ENCODE peak calls at places on chromosomes 3 and 15, in seven cellular contexts. V is IMR-90, Q is mesenchymal stem cell, S is H9, O is mesendoderm, J is trophoblast cell, W is H1. H is an unnamed sample.

GRCh38 chr15:94322141-94322540 is 90.8 kb downstream of the MCTP2 start:
- DNase-seq in V (peak; percentile 25), Q (peak; percentile 44), S (no peak), O (no peak), J (no peak), W (no peak), H (no peak)

GRCh38 chr3:128413003-128413370 is 53.7 kb downstream of the DNAJB8 start:
- DNase-seq in V (no peak), Q (no peak), S (peak; percentile 63), O (no peak), J (no peak), W (no peak), H (no peak)

GRCh38 chr3:100978036-100978659 is 15.1 kb downstream of the ABI3BP start:
- DNase-seq in V (no peak), Q (no peak), S (no peak), O (no peak), J (no peak), W (no peak), H (no peak)

GRCh38 chr15:99249270-99249817 is at the start of gene TTC23:
- DNase-seq in V (peak; percentile 89), Q (peak; percentile 93), S (peak; percentile 37), O (peak; percentile 92), J (peak; percentile 27), W (peak; percentile 48), H (peak; percentile 33)

GRCh38 chr15:88748081-88748480 is 55.2 kb upstream of the ACAN start:
- DNase-seq in V (no peak), Q (no peak), S (no peak), O (no peak), J (no peak), W (no peak), H (no peak)

GRCh38 chr3:183148056-183148455 is 14.5 kb downstream of the LAMP3 start:
- DNase-seq in V (peak; percentile 66), Q (peak; percentile 51), S (no peak), O (no peak), J (no peak), W (no peak), H (no peak)

GRCh38 chr15:23035964-23036566 is 3.3 kb downstream of the TUBGCP5 start:
- DNase-seq in V (peak; percentile 46), Q (peak; percentile 68), S (peak; percentile 75), O (peak; percentile 88), J (peak; percentile 66), W (peak; percentile 86), H (peak; percentile 62)

GRCh38 chr15:90889313-90889730 is 5.0 kb downstream of the FES start:
- DNase-seq in V (no peak), Q (no peak), S (no peak), O (no peak), J (peak; percentile 45), W (no peak), H (no peak)

GRCh38 chr3:139564290-139564861 is 24.8 kb upstream of the RBP1 start:
- DNase-seq in V (no peak), Q (no peak), S (peak; percentile 55), O (peak; percentile 57), J (no peak), W (no peak), H (no peak)

GRCh38 chr3:151918253-151919029 is 45.0 kb downstream of the SUCNR1 start:
- DNase-seq in V (peak; percentile 75), Q (peak; percentile 71), S (no peak), O (peak; percentile 54), J (no peak), W (no peak), H (no peak)

GRCh38 chr3:123031051-123031450 is 3.5 kb upstream of the SEMA5B start:
- DNase-seq in V (no peak), Q (no peak), S (no peak), O (peak; percentile 85), J (no peak), W (no peak), H (no peak)

GRCh38 chr3:54621181-54621580 is 306.7 kb downstream of the LRTM1 start:
- DNase-seq in V (no peak), Q (no peak), S (no peak), O (no peak), J (no peak), W (no peak), H (no peak)

GRCh38 chr3:150756491-150757059 is 6.4 kb downstream of the SIAH2 start:
- DNase-seq in V (no peak), Q (no peak), S (no peak), O (no peak), J (no peak), W (no peak), H (no peak)

GRCh38 chr3:177571271-177571972 is 374.1 kb upstream of the TBL1XR1 start:
- DNase-seq in V (no peak), Q (no peak), S (no peak), O (no peak), J (no peak), W (no peak), H (no peak)

GRCh38 chr15:39731266-39731665 is 51.4 kb downstream of the FSIP1 start:
- DNase-seq in V (no peak), Q (no peak), S (no peak), O (no peak), J (no peak), W (no peak), H (no peak)

GRCh38 chr15:76073554-76073953 is 13.8 kb downstream of the TMEM266 start:
- DNase-seq in V (no peak), Q (no peak), S (no peak), O (no peak), J (peak; percentile 66), W (no peak), H (no peak)

GRCh38 chr3:39501982-39502837 is 34.7 kb downstream of the MOBP start:
- DNase-seq in V (no peak), Q (no peak), S (no peak), O (no peak), J (no peak), W (no peak), H (no peak)

GRCh38 chr3:188390347-188390718 is 236.4 kb downstream of the LPP start:
- DNase-seq in V (no peak), Q (no peak), S (no peak), O (no peak), J (no peak), W (no peak), H (no peak)

GRCh38 chr3:188390775-188391443 is 237.0 kb downstream of the LPP start:
- DNase-seq in V (no peak), Q (no peak), S (no peak), O (peak; percentile 21), J (no peak), W (no peak), H (peak; percentile 29)

GRCh38 chr3:188391597-188391996 is 237.6 kb downstream of the LPP start:
- DNase-seq in V (no peak), Q (no peak), S (no peak), O (no peak), J (no peak), W (no peak), H (no peak)

GRCh38 chr3:188387921-188388320 is 234.0 kb downstream of the LPP start:
- DNase-seq in V (no peak), Q (no peak), S (no peak), O (no peak), J (no peak), W (no peak), H (no peak)

DNA sequence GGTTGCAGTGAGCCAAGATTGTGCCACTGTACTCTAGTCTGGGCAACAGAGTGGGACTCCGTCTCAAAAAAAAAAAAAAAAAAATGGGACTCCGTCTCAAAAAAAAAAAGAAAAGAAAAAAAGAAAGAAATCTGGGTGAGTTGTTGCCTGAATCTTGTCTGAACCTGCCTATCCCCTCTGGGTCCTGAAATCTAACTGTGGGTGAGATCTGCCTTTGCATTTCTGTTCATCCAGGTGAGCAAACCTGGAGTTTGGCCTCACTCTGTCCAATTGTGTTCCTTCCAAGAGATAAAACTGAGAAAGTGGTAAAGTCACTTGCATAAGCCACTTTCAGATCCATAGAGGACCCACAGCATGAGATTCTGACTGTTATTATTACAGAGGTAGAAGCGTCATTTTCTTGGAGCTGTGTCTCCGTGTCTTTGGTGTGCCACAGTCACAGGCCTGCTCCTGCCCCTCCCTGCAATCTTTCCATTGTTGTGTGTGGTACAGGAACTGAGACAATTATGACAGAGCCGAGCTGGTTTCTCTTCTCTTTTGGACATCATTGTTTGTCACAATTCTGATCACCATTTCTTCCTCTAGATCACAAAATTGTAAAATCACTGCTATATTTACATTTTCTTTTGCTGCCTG is 235.9 kb downstream of the LPP start:
- DNase-seq in V (no peak), Q (no peak), S (no peak), O (no peak), J (peak; percentile 6), W (no peak), H (no peak)
- H3K27ac ChIP-seq in V (no peak overlapping the region), Q (no peak overlapping the region), S (no peak overlapping the region), O (no peak overlapping the region), J (no peak overlapping the region), W (no peak overlapping the region), H (no peak overlapping the region)

GRCh38 chr3:126546013-126546412 is 12.7 kb downstream of the C3orf22 start:
- DNase-seq in V (no peak), Q (no peak), S (no peak), O (no peak), J (no peak), W (no peak), H (no peak)

GRCh38 chr3:126543457-126544090 is 15.2 kb downstream of the C3orf22 start:
- DNase-seq in V (no peak), Q (no peak), S (no peak), O (no peak), J (no peak), W (no peak), H (no peak)

GRCh38 chr3:126544596-126545281 is 14.0 kb downstream of the C3orf22 start:
- DNase-seq in V (no peak), Q (no peak), S (peak; percentile 14), O (no peak), J (no peak), W (no peak), H (no peak)

GRCh38 chr3:126546549-126547239 is 12.0 kb downstream of the C3orf22 start:
- DNase-seq in V (no peak), Q (no peak), S (peak; percentile 14), O (no peak), J (no peak), W (peak; percentile 37), H (no peak)

DNA sequence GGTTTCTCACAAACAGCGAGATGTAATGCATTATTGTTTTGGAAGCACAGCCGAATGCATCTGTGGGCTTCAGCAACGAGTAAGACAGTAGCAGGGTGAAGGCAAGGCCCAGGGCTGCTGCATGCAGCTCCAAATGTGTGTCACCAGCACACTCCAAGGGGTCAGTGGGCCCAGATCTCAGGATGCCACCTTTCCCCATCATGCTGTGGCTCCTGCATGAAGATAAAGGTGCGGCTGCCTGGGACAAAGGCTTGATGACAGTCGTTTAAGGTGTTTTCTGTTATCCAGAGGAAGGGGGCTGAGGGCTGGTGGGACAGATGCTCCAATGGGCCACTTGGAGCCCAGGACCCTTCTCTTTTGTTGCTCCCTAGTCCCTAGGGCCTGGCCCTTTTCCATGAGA is 13.2 kb downstream of the C3orf22 start:
- DNase-seq in V (no peak), Q (no peak), S (peak; percentile 17), O (no peak), J (no peak), W (no peak), H (no peak)
- H2AK5ac ChIP-seq in V (no peak overlapping the region), Q (no peak overlapping the region), S (no peak overlapping the region), O (no peak overlapping the region), J (no peak overlapping the region), W (no peak overlapping the region), H (no peak overlapping the region)

GRCh38 chr15:32105258-32106248 is 75.2 kb downstream of the CHRNA7 start:
- DNase-seq in V (no peak), Q (no peak), S (no peak), O (no peak), J (no peak), W (no peak), H (no peak)
- H3K27ac ChIP-seq in V (no peak overlapping the region), Q (no peak overlapping the region), S (no peak overlapping the region), O (no peak overlapping the region), J (no peak overlapping the region), W (no peak overlapping the region), H (no peak overlapping the region)

GRCh38 chr3:29611252-29611651 is 330.4 kb downstream of the RBMS3 start:
- DNase-seq in V (no peak), Q (no peak), S (no peak), O (no peak), J (no peak), W (no peak), H (no peak)
- H2AK5ac ChIP-seq in V (no peak overlapping the region), Q (no peak overlapping the region), S (no peak overlapping the region), O (no peak overlapping the region), J (no peak overlapping the region), W (no peak overlapping the region), H (no peak overlapping the region)

H was measured in neuronal stem cell.